ENCODE peak calls at places on chromosomes 5 and 9, in seven cellular contexts. K is body of pancreas, H is IMR-90, L is stomach, E is heart left ventricle, F is H1, M is A549. U is an unnamed sample.

GRCh38 chr5:32711693-32712462 is 757 bp downstream of the NPR3 start:
- DNase-seq in K (peak; percentile 19), H (peak; percentile 49), L (no peak), E (peak; percentile 41), F (no peak), M (peak; percentile 35), U (no peak)

GRCh38 chr5:1515921-1516571 is 7.7 kb downstream of the LPCAT1 start:
- DNase-seq in K (peak; percentile 3), H (peak; percentile 55), L (peak; percentile 17), E (peak; percentile 11), F (no peak), M (peak; percentile 93), U (peak; percentile 71)

GRCh38 chr5:143557061-143557818 is 153.8 kb upstream of the NR3C1 start:
- DNase-seq in K (no peak), H (peak; percentile 94), L (no peak), E (no peak), F (no peak), M (no peak), U (no peak)

GRCh38 chr9:114499528-114499927 is 5.7 kb downstream of the WHRN start:
- DNase-seq in K (no peak), H (no peak), L (no peak), E (no peak), F (no peak), M (no peak), U (no peak)

GRCh38 chr9:133426011-133426410 is 3.8 kb downstream of the ADAMTS13 start:
- DNase-seq in K (no peak), H (no peak), L (peak; percentile 77), E (no peak), F (no peak), M (no peak), U (no peak)

GRCh38 chr9:75866273-75866871 is 24.1 kb upstream of the PCSK5 start:
- DNase-seq in K (peak; percentile 58), H (peak; percentile 44), L (peak; percentile 29), E (peak; percentile 44), F (no peak), M (no peak), U (peak; percentile 12)

GRCh38 chr9:137049544-137050449 is 3.8 kb upstream of the NPDC1 start:
- DNase-seq in K (peak; percentile 88), H (peak; percentile 20), L (peak; percentile 84), E (peak; percentile 67), F (no peak), M (peak; percentile 73), U (peak; percentile 94)

GRCh38 chr5:86768699-86769202 is 151.0 kb downstream of the COX7C start:
- DNase-seq in K (no peak), H (no peak), L (no peak), E (no peak), F (no peak), M (no peak), U (no peak)

GRCh38 chr5:9042241-9042640 is 503.6 kb downstream of the SEMA5A start:
- DNase-seq in K (no peak), H (no peak), L (no peak), E (no peak), F (no peak), M (no peak), U (no peak)

GRCh38 chr9:121972501-121972981 is 120.6 kb downstream of the TTLL11 start:
- DNase-seq in K (peak; percentile 83), H (peak; percentile 47), L (peak; percentile 82), E (no peak), F (no peak), M (no peak), U (peak; percentile 99)

GRCh38 chr9:83535736-83536135 is 2.5 kb downstream of the FRMD3 start:
- DNase-seq in K (no peak), H (no peak), L (no peak), E (no peak), F (no peak), M (no peak), U (no peak)

GRCh38 chr9:83537331-83538171 is 650 bp downstream of the FRMD3 start:
- DNase-seq in K (no peak), H (no peak), L (no peak), E (no peak), F (no peak), M (no peak), U (no peak)

GRCh38 chr9:83538890-83539238 is 663 bp upstream of the FRMD3 start:
- DNase-seq in K (no peak), H (no peak), L (no peak), E (no peak), F (no peak), M (no peak), U (no peak)

GRCh38 chr9:83536332-83536731 is 1.9 kb downstream of the FRMD3 start:
- DNase-seq in K (no peak), H (no peak), L (no peak), E (no peak), F (no peak), M (no peak), U (no peak)

DNA sequence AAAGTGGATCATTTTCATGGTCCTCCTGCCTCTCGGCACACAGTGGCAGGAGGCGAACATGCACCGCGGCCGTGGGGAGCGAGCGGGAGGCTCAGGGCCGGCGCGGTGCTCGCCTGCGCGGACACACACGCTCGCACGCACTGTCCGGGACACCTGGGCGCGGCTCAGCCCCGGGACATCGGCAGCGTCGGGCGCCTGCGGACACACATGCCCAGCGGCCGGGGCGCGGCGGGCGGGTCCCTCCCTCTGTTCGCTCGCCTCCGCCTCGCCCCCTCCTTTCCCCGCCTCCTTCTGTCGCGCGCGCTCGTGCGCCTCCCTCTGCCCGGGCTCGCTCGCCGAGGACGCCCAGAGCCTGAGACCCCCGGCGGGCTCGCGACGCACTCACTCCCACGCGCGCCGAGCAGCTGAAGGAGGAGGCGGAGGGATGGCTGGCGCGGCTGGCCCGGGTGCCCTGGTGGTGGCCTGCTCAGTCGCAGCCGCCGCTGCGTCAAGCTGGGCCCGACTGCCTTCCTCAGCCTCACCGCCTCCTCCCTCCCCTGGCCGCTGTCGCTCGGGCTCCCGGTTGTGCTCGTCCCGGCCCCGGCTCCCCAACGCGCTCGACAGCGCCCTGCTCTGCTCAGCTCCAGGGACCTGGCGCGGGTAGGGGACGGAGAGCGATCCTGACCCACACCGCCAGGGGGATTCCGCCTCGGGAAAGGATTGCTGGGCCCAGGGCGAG is at the start of gene FRMD3:
- DNase-seq in K (peak; percentile 85), H (peak; percentile 16), L (peak; percentile 88), E (peak; percentile 90), F (peak; percentile 38), M (peak; percentile 78), U (peak; percentile 84)
- TF ChIP-seq POLR2A in K (peak; percentile 59), H (no peak), L (no peak), E (peak; percentile 42), F (no peak), M (peak; percentile 51), U (peak; percentile 67)

DNA sequence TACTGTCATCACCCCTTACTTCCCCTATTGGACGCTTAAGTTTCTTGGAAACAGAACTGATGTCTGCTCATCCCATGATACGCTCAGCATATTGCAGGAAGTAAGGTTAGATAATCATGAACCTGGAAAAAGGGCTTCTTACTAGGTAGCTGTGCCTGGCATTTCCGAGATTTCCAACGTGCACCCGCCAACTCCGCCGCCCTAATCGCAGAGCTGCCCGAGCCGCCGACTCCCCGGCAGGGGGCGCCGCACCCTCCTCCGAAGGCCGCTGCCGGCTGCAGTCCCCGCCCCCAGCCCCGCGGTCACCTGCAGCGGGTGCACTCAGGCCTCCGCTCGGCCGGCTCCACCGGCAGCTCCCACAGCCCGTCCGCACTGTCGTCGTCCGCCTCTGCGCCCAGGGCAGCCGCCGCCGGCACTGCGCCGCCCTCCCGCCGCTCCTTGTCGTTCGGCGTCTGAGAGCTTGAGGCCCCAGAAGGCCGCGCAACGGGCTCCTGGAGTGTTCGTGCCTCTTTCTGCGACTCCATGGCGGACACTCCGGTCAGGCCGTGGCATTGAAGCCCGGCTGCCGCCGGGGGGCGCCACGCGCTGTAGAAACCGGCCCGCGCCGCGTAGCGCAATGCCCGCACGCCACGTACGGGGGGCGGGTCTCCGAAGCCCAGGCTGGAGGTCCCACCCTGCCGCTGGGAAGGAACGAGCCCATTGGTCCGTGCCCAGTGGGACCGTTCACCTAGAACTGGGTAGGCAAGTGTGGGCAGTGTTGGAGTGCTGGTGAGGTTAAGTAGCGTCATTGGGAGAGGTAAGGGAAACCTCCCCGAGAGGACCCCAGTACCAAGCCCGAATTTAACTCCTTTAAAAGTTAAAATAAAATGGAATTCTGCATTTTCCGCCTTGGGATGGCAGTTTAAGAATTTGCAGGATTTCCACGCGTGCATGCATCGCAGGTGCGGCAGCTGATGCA is at the start of gene DTWD2:
- DNase-seq in K (peak; percentile 98), H (peak; percentile 88), L (peak; percentile 96), E (peak; percentile 94), F (peak; percentile 92), M (peak; percentile 95), U (peak; percentile 87)
- TF ChIP-seq POLR2A in K (peak; percentile 92), H (no peak), L (no peak), E (peak; percentile 62), F (peak; percentile 85), M (peak; percentile 84), U (peak; percentile 57)

GRCh38 chr5:80491296-80491695 is 3.4 kb downstream of the FAM151B start:
- DNase-seq in K (no peak), H (no peak), L (no peak), E (no peak), F (no peak), M (no peak), U (no peak)

GRCh38 chr5:80492741-80493140 is 4.8 kb downstream of the FAM151B start:
- DNase-seq in K (no peak), H (no peak), L (no peak), E (no peak), F (no peak), M (no peak), U (no peak)

GRCh38 chr5:80483636-80484232 is 4.2 kb upstream of the FAM151B start:
- DNase-seq in K (no peak), H (no peak), L (no peak), E (no peak), F (no peak), M (no peak), U (no peak)

GRCh38 chr5:80487444-80487828 is 464 bp upstream of the FAM151B start:
- DNase-seq in K (peak; percentile 16), H (no peak), L (no peak), E (no peak), F (no peak), M (no peak), U (no peak)

DNA sequence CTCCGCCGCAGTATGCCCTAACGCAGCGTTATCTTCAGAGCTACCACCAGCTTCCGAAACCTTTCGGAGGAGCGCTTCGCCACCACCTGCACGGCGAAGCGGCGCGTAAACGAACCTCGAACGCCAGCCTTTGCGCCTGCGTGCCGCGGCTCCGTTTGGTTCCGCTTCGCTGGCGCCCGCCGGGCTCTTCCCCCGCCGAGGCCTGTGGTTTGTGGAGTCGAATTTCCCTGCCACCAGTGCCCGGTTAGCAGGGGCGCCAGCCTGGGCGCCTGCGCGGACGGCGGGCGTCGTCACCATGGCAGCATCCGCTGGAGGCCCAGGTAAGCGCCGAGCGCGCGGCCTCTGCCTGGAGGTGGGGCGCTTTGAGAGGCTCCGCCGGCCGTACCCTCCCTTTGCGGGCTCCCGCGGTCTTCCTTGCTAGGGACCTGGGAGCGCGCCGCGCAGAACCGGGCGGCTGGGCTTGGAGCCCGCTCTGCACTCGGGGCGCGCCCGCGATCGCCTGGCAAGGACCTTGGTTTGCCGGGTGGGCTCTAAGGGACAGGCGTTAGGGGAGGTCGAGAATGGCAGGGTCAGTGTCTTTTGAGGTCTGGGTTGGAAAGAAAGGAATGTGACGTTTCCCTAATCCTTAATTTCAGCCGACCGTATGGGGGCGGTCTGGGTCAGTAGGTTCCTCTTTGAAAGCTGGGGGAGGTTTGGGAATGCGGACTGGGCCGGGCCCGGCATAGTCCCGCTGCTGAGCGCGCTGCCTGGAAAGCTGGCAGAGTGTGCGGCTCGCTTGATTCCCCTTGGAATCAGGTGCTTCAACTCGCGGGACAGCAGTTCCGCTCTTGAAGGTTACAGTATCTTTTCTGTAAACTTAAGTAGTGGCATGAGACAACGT is at the start of gene FAM151B:
- DNase-seq in K (peak; percentile 97), H (peak; percentile 87), L (peak; percentile 95), E (peak; percentile 82), F (peak; percentile 95), M (peak; percentile 76), U (peak; percentile 86)
- TF ChIP-seq POLR2A in K (peak; percentile 87), H (peak; percentile 52), L (no peak), E (no peak), F (peak; percentile 52), M (peak; percentile 59), U (peak; percentile 51)

GRCh38 chr9:94726495-94727191 is at the start of gene AOPEP:
- DNase-seq in K (peak; percentile 99), H (peak; percentile 93), L (peak; percentile 100), E (peak; percentile 98), F (peak; percentile 90), M (peak; percentile 97), U (peak; percentile 100)
- TF ChIP-seq POLR2A in K (peak; percentile 84), H (peak; percentile 77), L (no peak), E (peak; percentile 69), F (peak; percentile 57), M (peak; percentile 72), U (peak; percentile 74)

U was measured in H54.